ENCODE peak calls at places on chromosomes 2 and 18, in four cellular contexts. K, G, Q and H are unnamed samples.

GRCh38 chr18:63315879-63316278 is 3.7 kb downstream of the BCL2 start:
- DNase-seq in K (peak), G (no peak), Q (no peak), H (no peak)

GRCh38 chr2:120871016-120871635 is 135.5 kb downstream of the GLI2 start:
- DNase-seq in G (peak), Q (no peak), K (no peak), H (peak)

GRCh38 chr2:180622122-180622918 is 358.1 kb upstream of the UBE2E3 start:
- DNase-seq in K (peak), Q (no peak), G (no peak), H (no peak)

GRCh38 chr18:65754121-65754520 is 3.3 kb downstream of the CDH7 start:
- DNase-seq in K (peak), Q (no peak), G (no peak), H (no peak)

GRCh38 chr2:23803275-23803964 is 123.5 kb downstream of the ATAD2B start:
- DNase-seq in K (peak), Q (no peak), G (no peak), H (no peak)

GRCh38 chr2:28347193-28347592 is 45.5 kb upstream of the FOSL2 start:
- DNase-seq in K (no peak), Q (no peak), G (peak), H (peak)

GRCh38 chr2:31919499-31919898 is 91.3 kb downstream of the MEMO1 start:
- DNase-seq in G (no peak), K (no peak), Q (no peak), H (no peak)

GRCh38 chr2:20604401-20604911 is 46.4 kb downstream of the HS1BP3 start:
- DNase-seq in Q (peak), G (no peak), K (no peak), H (peak)

GRCh38 chr18:26091047-26091630 is 726 bp upstream of the SS18 start:
- DNase-seq in K (no peak), Q (peak), G (no peak), H (no peak)

GRCh38 chr2:180128861-180129260 is 121.8 kb upstream of the CWC22 start:
- DNase-seq in G (no peak), Q (no peak), K (no peak), H (no peak)

GRCh38 chr2:177147093-177147694 is 65.4 kb upstream of the HNRNPA3 start:
- DNase-seq in Q (no peak), K (peak), G (no peak), H (no peak)

GRCh38 chr2:31853521-31853920 is 157.3 kb downstream of the MEMO1 start:
- DNase-seq in K (no peak), G (no peak), Q (no peak), H (no peak)

GRCh38 chr18:24396082-24396623 is 1.5 kb downstream of the OSBPL1A start:
- DNase-seq in G (no peak), Q (no peak), K (no peak), H (no peak)

GRCh38 chr2:8238521-8239230 is 443.2 kb upstream of the ID2 start:
- DNase-seq in G (no peak), K (no peak), Q (no peak), H (no peak)

GRCh38 chr2:29349316-29350030 is 234.3 kb downstream of the CLIP4 start:
- DNase-seq in Q (no peak), G (no peak), K (no peak), H (no peak)

GRCh38 chr2:238948765-238949641 is 101.1 kb downstream of the TWIST2 start:
- DNase-seq in Q (peak), K (peak), G (no peak), H (no peak)

GRCh38 chr2:100321181-100321880 is 970 bp downstream of the LONRF2 start:
- DNase-seq in K (peak), Q (no peak), G (peak), H (no peak)

GRCh38 chr18:35005963-35006577 is 35.1 kb upstream of the MAPRE2 start:
- DNase-seq in G (no peak), K (peak), Q (no peak), H (no peak)

GRCh38 chr2:73284296-73285161 is at the start of gene FBXO41:
- DNase-seq in K (peak), G (peak), Q (peak), H (no peak)

GRCh38 chr2:135227386-135227785 is 175.3 kb downstream of the RAB3GAP1 start:
- DNase-seq in K (peak), Q (no peak), G (no peak), H (no peak)

GRCh38 chr2:173997779-173998178 is 32.6 kb upstream of the SP3 start:
- DNase-seq in G (no peak), Q (no peak), K (peak), H (no peak)

GRCh38 chr18:5530623-5531022 is 13.2 kb downstream of the EPB41L3 start:
- DNase-seq in K (no peak), Q (no peak), G (no peak), H (no peak)

GRCh38 chr2:46461716-46462171 is 17.6 kb upstream of the TMEM247 start:
- DNase-seq in Q (no peak), K (no peak), G (no peak), H (no peak)

GRCh38 chr18:54647176-54647575 is 56.1 kb downstream of the DYNAP start:
- DNase-seq in G (no peak), Q (no peak), K (peak), H (no peak)

GRCh38 chr2:218961229-218961628 is 1.8 kb downstream of the CDK5R2 start:
- DNase-seq in G (no peak), K (no peak), Q (no peak), H (no peak)

GRCh38 chr2:61177727-61178549 is 15.9 kb downstream of the C2orf74 start:
- DNase-seq in K (peak), Q (no peak), G (peak), H (no peak)

GRCh38 chr2:120786559-120786960 is 50.9 kb downstream of the GLI2 start:
- DNase-seq in K (no peak), G (no peak), Q (no peak), H (no peak)

DNA sequence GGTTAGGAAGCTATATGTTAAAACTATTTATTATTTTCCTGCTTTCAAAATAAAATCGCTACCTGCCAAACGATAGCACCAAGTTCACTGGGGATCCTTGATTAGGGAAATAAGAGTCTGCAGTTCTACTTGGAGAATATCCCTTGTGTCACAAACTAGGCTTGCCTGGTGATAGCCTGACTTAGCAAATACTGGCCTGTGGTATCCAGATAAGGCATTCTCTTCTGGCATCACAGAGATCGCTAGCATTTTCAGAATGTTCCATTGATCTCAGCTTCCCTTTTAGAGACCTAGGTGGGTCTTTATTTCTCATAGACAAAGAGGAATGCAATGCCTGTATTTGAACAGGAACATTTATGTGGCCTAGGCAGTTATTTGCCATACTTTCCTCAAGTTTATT is 349.1 kb downstream of the STK39 start:
- DNase-seq in G (no peak), K (no peak), Q (no peak), H (no peak)
- TF ChIP-seq CTCF in G (no peak), K (no peak), Q (no peak), H (no peak)

DNA sequence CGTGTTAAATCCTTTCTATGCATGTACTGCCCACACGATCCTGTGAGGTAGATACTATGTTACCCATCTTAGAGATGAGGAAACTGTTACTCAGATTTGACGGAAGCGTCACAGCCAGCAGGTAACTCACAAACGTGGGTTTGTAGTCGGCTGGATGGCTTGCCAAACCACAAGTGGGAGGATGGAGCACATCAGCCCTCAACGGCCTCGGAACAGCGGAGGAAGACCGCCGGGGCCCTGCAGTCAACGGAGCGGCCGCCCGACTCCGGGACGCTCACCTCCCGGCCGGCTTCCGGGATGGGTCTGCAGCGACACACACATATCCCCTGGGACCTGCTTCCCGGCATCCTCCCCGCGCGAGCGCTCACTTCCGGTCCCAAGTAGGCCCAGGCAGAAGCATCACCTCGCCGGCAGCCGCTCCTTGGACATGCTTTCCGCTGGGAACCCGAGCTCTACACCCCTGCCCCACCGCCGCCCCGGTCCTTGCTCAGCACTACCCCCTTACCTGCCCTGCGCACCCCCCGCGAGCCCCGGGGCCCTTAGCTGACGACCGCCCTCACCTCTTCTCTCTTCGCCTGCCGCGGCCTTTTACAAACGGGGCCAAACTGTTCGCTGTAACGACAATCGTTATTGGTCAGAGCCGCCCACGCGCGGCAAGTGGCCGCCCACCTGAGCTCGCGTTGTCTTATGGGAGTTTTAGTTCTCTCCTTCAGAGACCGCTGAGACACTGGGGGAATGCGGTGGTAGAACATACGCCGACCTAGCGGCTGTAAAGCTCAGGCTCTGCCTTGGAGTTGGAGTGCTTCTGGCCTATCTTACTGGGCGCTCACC is at the start of gene C2orf42:
- DNase-seq in K (peak), G (peak), Q (peak), H (peak)
- TF ChIP-seq CTCF in K (no peak), G (peak), Q (no peak), H (peak)

GRCh38 chr2:106816974-106817373 is 69.0 kb downstream of the ST6GAL2 start:
- DNase-seq in K (no peak), G (no peak), Q (no peak), H (no peak)
- TF ChIP-seq CTCF in K (no peak), G (no peak), Q (no peak), H (no peak)

GRCh38 chr18:72652990-72653593 is 109.0 kb upstream of the CBLN2 start:
- DNase-seq in G (no peak), Q (no peak), K (peak), H (no peak)
- TF ChIP-seq CTCF in G (peak), Q (no peak), K (no peak), H (peak)

DNA sequence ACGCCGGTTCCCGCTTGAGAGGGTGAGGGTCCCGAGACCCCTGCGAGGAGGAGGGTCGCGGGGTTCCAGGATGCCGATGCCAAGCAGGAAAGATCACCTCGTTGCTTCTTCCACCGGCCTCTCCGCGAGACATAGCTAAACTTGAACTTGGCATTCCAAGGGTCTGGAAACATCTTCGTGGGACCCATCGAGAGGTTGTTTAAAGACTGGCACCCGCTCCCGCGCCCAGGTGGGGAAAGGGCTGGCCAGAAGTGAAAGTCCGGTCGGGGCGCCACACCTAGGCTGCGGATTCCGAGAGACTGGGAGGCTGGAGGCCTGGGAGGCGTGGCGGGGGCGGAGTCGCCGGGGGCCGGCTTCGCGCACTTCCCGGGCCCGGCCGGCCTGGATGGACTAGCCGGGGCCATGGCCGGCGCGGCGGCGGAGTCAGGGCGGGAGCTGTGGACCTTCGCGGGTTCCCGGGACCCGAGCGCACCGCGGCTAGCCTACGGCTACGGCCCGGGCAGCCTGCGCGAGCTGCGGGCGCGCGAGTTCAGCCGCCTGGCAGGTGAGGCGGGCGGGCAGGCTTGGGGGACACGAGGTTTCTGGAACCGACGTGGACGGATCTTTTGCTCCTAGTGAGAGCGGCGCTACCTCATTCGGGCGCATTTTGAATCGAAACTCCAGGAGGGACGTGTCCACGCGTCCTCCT is at the start of gene MOCOS:
- DNase-seq in G (peak), Q (peak), K (peak), H (no peak)
- TF ChIP-seq CTCF in G (no peak), Q (no peak), K (no peak), H (no peak)

DNA sequence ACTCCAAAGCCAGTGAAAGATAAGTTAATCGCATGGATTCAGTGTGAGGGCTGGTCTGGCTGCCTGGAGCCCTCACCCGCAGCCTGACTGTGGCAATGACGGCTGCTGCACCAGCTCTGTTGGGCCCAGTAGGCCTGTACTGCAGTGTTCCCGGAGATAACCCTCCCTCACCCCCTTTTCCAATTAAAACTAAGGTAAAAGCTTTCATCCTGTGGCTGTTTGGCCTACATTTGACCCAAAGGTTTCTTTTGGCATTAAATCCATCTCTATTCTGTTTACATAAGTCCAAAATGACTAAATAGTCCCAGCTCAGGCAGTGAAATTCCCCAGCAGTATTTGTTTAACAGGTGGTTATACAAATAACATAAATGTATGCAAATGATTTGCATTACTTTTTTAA is 77.8 kb downstream of the ZNF532 start:
- DNase-seq in G (no peak), Q (no peak), K (peak), H (no peak)
- TF ChIP-seq CTCF in G (no peak), Q (no peak), K (no peak), H (no peak)

GRCh38 chr18:12890964-12891363 is 6.9 kb upstream of the PTPN2 start:
- DNase-seq in G (no peak), Q (no peak), K (no peak), H (no peak)

GRCh38 chr18:12895016-12895415 is 11.0 kb upstream of the PTPN2 start:
- DNase-seq in K (no peak), G (no peak), Q (no peak), H (no peak)

GRCh38 chr18:12891561-12891960 is 7.5 kb upstream of the PTPN2 start:
- DNase-seq in G (no peak), K (no peak), Q (no peak), H (no peak)

GRCh38 chr18:12886498-12887126 is 2.6 kb upstream of the PTPN2 start:
- DNase-seq in K (no peak), G (no peak), Q (no peak), H (no peak)

DNA sequence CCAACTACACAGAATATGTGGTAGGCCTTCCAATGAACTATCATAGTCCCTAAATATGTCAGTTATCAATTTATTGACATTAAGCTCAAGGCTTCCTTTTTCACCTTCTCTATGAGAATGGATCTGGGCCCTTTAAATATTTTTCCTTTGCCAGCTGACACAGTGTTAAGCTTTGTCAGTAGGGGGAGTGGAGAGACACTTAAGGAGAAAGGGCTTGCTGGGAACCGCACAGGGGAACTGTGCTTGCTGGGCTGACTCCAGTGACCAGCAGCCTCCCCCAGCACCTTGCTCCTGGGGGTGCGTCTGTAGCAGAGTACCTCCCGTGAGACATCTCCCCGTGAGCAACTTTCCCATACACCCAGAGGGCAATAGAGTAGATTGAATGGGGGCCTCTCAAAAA is 6.5 kb upstream of the PTPN2 start:
- DNase-seq in K (no peak), Q (no peak), G (no peak), H (no peak)
- TF ChIP-seq CTCF in K (no peak), Q (no peak), G (no peak), H (peak)

GRCh38 chr2:45169339-45170190 is 160.3 kb upstream of the SIX2 start:
- DNase-seq in K (no peak), G (no peak), Q (no peak), H (no peak)
- TF ChIP-seq CTCF in K (no peak), G (no peak), Q (no peak), H (peak)

GRCh38 chr2:240481720-240482119 is 46.3 kb downstream of the GPC1 start:
- DNase-seq in Q (no peak), G (peak), K (no peak), H (peak)
- TF ChIP-seq CTCF in Q (no peak), G (no peak), K (no peak), H (no peak)